ENCODE peak calls at places on chromosomes 12 and 14, in seven cellular contexts. V, E, K, R, H, G and L are unnamed samples.
A peak's percentile ranks its signal among the peaks of the same experiment; 100 is the strongest.

GRCh38 chr12:49347307-49348237 is 884 bp downstream of the DNAJC22 start:
- DNase-seq in V (no peak), E (peak; percentile 63), K (peak; percentile 92), R (peak; percentile 86), H (peak; percentile 96), G (no peak), L (peak; percentile 86)

GRCh38 chr14:40870252-40870651 is 736.4 kb upstream of the LRFN5 start:
- DNase-seq in V (no peak), E (no peak), K (no peak), R (no peak), H (no peak), G (no peak), L (no peak)

GRCh38 chr14:59819446-59820088 is 51.0 kb downstream of the RTN1 start:
- DNase-seq in V (no peak), E (no peak), K (no peak), R (no peak), H (no peak), G (no peak), L (no peak)

GRCh38 chr12:123934016-123934620 is 38.5 kb downstream of the CCDC92 start:
- DNase-seq in V (no peak), E (no peak), K (no peak), R (no peak), H (no peak), G (no peak), L (no peak)

GRCh38 chr12:120649442-120650248 is 9.2 kb downstream of the CABP1 start:
- DNase-seq in V (no peak), E (no peak), K (no peak), R (peak; percentile 48), H (no peak), G (no peak), L (no peak)

GRCh38 chr12:90043264-90043663 is 334.6 kb upstream of the ATP2B1 start:
- DNase-seq in V (no peak), E (no peak), K (no peak), R (peak; percentile 66), H (no peak), G (no peak), L (no peak)

GRCh38 chr12:31224768-31225448 is 101.0 kb downstream of the SINHCAF start:
- DNase-seq in V (no peak), E (no peak), K (no peak), R (no peak), H (no peak), G (no peak), L (no peak)

GRCh38 chr14:85531141-85531593 is 1.2 kb downstream of the FLRT2 start:
- DNase-seq in V (no peak), E (no peak), K (no peak), R (peak; percentile 91), H (peak; percentile 14), G (no peak), L (no peak)

GRCh38 chr12:89333564-89334252 is 18.6 kb downstream of the DUSP6 start:
- DNase-seq in V (no peak), E (no peak), K (no peak), R (no peak), H (no peak), G (no peak), L (no peak)

GRCh38 chr14:102914474-102915291 is 7.8 kb upstream of the AMN start:
- DNase-seq in V (no peak), E (no peak), K (no peak), R (no peak), H (no peak), G (no peak), L (no peak)

GRCh38 chr12:104651812-104652211 is 195.1 kb downstream of the CHST11 start:
- DNase-seq in V (no peak), E (no peak), K (peak; percentile 70), R (no peak), H (no peak), G (no peak), L (no peak)

GRCh38 chr12:19477071-19477470 is 37.8 kb downstream of the AEBP2 start:
- DNase-seq in V (no peak), E (no peak), K (no peak), R (no peak), H (no peak), G (no peak), L (no peak)

GRCh38 chr14:60655114-60655897 is 6.0 kb upstream of the SIX1 start:
- DNase-seq in V (no peak), E (no peak), K (no peak), R (peak; percentile 38), H (no peak), G (no peak), L (no peak)

GRCh38 chr14:92666251-92666650 is 82.2 kb downstream of the LGMN start:
- DNase-seq in V (no peak), E (no peak), K (no peak), R (no peak), H (no peak), G (no peak), L (no peak)

GRCh38 chr14:103141117-103141796 is 18.0 kb downstream of the TNFAIP2 start:
- DNase-seq in V (peak; percentile 75), E (no peak), K (no peak), R (no peak), H (no peak), G (no peak), L (no peak)

GRCh38 chr12:52832451-52832850 is 1.7 kb downstream of the KRT79 start:
- DNase-seq in V (no peak), E (no peak), K (no peak), R (no peak), H (no peak), G (no peak), L (no peak)

GRCh38 chr12:103583008-103583407 is 4.1 kb upstream of the STAB2 start:
- DNase-seq in V (no peak), E (no peak), K (no peak), R (no peak), H (no peak), G (no peak), L (no peak)

GRCh38 chr14:66405158-66405557 is 81.0 kb upstream of the CCDC196 start:
- DNase-seq in V (no peak), E (no peak), K (no peak), R (no peak), H (no peak), G (no peak), L (no peak)

GRCh38 chr12:43336962-43337555 is 214.9 kb downstream of the ADAMTS20 start:
- DNase-seq in V (no peak), E (no peak), K (no peak), R (peak; percentile 76), H (no peak), G (no peak), L (no peak)

GRCh38 chr14:89258728-89259273 is 158.2 kb downstream of the FOXN3 start:
- DNase-seq in V (no peak), E (no peak), K (no peak), R (no peak), H (no peak), G (no peak), L (no peak)

GRCh38 chr14:92670177-92670576 is 78.2 kb downstream of the LGMN start:
- DNase-seq in V (no peak), E (no peak), K (no peak), R (peak; percentile 88), H (no peak), G (no peak), L (no peak)

GRCh38 chr12:21054334-21054733 is 76.7 kb upstream of the SLCO1B1 start:
- DNase-seq in V (no peak), E (no peak), K (no peak), R (no peak), H (no peak), G (no peak), L (no peak)

GRCh38 chr14:75972729-75973480 is 8.9 kb downstream of the TGFB3 start:
- DNase-seq in V (no peak), E (no peak), K (no peak), R (no peak), H (no peak), G (no peak), L (no peak)

GRCh38 chr14:103542545-103543088 is 13.6 kb downstream of the TRMT61A start:
- DNase-seq in V (no peak), E (no peak), K (no peak), R (peak; percentile 25), H (peak; percentile 95), G (no peak), L (peak; percentile 83)

GRCh38 chr12:16586350-16587109 is 19.4 kb downstream of the LMO3 start:
- DNase-seq in V (no peak), E (no peak), K (no peak), R (no peak), H (no peak), G (no peak), L (no peak)

GRCh38 chr14:58108717-58109116 is 43.3 kb downstream of the ARMH4 start:
- DNase-seq in V (no peak), E (no peak), K (no peak), R (no peak), H (no peak), G (no peak), L (no peak)

GRCh38 chr14:94771906-94772468 is 2.1 kb upstream of the GSC start:
- DNase-seq in V (no peak), E (no peak), K (no peak), R (no peak), H (no peak), G (no peak), L (no peak)

GRCh38 chr12:2984698-2985097 is 25.5 kb downstream of the TEAD4 start:
- DNase-seq in V (no peak), E (no peak), K (no peak), R (no peak), H (no peak), G (no peak), L (no peak)

GRCh38 chr12:48862691-48863090 is 3.0 kb downstream of the RND1 start:
- DNase-seq in V (no peak), E (no peak), K (no peak), R (no peak), H (no peak), G (no peak), L (no peak)

GRCh38 chr12:83102499-83102898 is 415.8 kb downstream of the TMTC2 start:
- DNase-seq in V (no peak), E (no peak), K (no peak), R (peak; percentile 30), H (no peak), G (no peak), L (no peak)

GRCh38 chr14:61918998-61919397 is 156.8 kb downstream of the SNAPC1 start:
- DNase-seq in V (no peak), E (no peak), K (no peak), R (no peak), H (no peak), G (no peak), L (no peak)

GRCh38 chr14:76904740-76905569 is 78.7 kb downstream of the LRRC74A start:
- DNase-seq in V (no peak), E (peak; percentile 62), K (no peak), R (peak; percentile 90), H (no peak), G (peak; percentile 64), L (no peak)

GRCh38 chr14:72638021-72638420 is 255.9 kb downstream of the DPF3 start:
- DNase-seq in V (no peak), E (no peak), K (no peak), R (peak; percentile 75), H (no peak), G (no peak), L (no peak)

GRCh38 chr12:106710143-106710893 is 64.2 kb upstream of the RIC8B start:
- DNase-seq in V (no peak), E (no peak), K (no peak), R (no peak), H (no peak), G (no peak), L (no peak)

GRCh38 chr12:53505086-53505485 is 2.2 kb downstream of the NPFF start:
- DNase-seq in V (no peak), E (no peak), K (no peak), R (peak; percentile 40), H (no peak), G (no peak), L (peak; percentile 71)

GRCh38 chr12:13210543-13211190 is 14.1 kb downstream of the EMP1 start:
- DNase-seq in V (no peak), E (no peak), K (no peak), R (no peak), H (no peak), G (no peak), L (no peak)